ENCODE peak calls at places on chromosomes 2 and 18, in seven cellular contexts. D, O, I, X, L, C and M are unnamed samples.

GRCh38 chr2:191178806-191179514 is 28.2 kb upstream of the STAT4 start:
- DNase-seq in C (no peak), O (peak), X (no peak), D (no peak), I (no peak), L (peak), M (no peak)

GRCh38 chr2:3630631-3631030 is 27.4 kb upstream of the ALLC start:
- DNase-seq in X (no peak), I (no peak), O (no peak), D (no peak), L (no peak), C (no peak), M (no peak)

GRCh38 chr2:206920936-206921335 is 18.4 kb upstream of the CPO start:
- DNase-seq in X (no peak), I (no peak), O (peak), C (no peak), L (no peak), D (no peak), M (no peak)

GRCh38 chr2:102187191-102188150 is 648 bp downstream of the IL1RL2 start:
- DNase-seq in X (peak), C (no peak), D (peak), L (peak), O (peak), I (peak), M (no peak)

GRCh38 chr2:226524381-226524843 is 275.2 kb downstream of the IRS1 start:
- DNase-seq in X (no peak), D (no peak), O (peak), I (no peak), L (peak), C (no peak), M (no peak)

GRCh38 chr2:7825591-7826312 is 856.1 kb upstream of the ID2 start:
- DNase-seq in D (no peak), C (peak), X (peak), L (peak), I (peak), O (peak), M (no peak)

GRCh38 chr2:7685342-7686015 is 768.3 kb downstream of the RNF144A start:
- DNase-seq in L (peak), O (peak), X (no peak), I (no peak), D (no peak), C (no peak), M (no peak)

GRCh38 chr2:27291865-27292264 is 9.6 kb downstream of the TRIM54 start:
- DNase-seq in I (no peak), L (peak), C (no peak), D (no peak), O (no peak), X (no peak), M (no peak)

GRCh38 chr2:25301453-25302352 is 40.0 kb downstream of the DNMT3A start:
- DNase-seq in L (peak), D (no peak), I (peak), C (no peak), X (peak), O (peak), M (no peak)

GRCh38 chr18:74213429-74213828 is 65.1 kb downstream of the TIMM21 start:
- DNase-seq in D (no peak), X (no peak), I (no peak), O (no peak), L (no peak), C (no peak), M (no peak)

GRCh38 chr2:180208841-180209240 is 201.7 kb upstream of the CWC22 start:
- DNase-seq in X (no peak), L (peak), O (peak), D (no peak), I (no peak), C (no peak), M (no peak)

GRCh38 chr2:233006648-233007047 is 6.4 kb downstream of the NGEF start:
- DNase-seq in D (no peak), C (no peak), L (no peak), X (no peak), I (no peak), O (no peak), M (peak)

GRCh38 chr2:215904101-215904500 is 109.2 kb downstream of the MREG start:
- DNase-seq in X (no peak), I (no peak), D (no peak), C (no peak), O (peak), L (peak), M (no peak)

GRCh38 chr2:105796131-105796638 is 51.5 kb downstream of the NCK2 start:
- DNase-seq in X (no peak), L (no peak), O (no peak), D (peak), I (no peak), C (no peak), M (no peak)

GRCh38 chr18:62837011-62837410 is 121.7 kb downstream of the PHLPP1 start:
- DNase-seq in L (no peak), X (no peak), C (no peak), I (no peak), D (no peak), O (no peak), M (no peak)

GRCh38 chr2:2823061-2823753 is 492.1 kb upstream of the MYT1L start:
- DNase-seq in L (peak), X (no peak), C (no peak), O (no peak), D (peak), I (no peak), M (no peak)

GRCh38 chr2:126657636-126658315 is 1.8 kb downstream of the GYPC start:
- DNase-seq in D (no peak), L (peak), C (peak), O (peak), I (peak), X (peak), M (no peak)

GRCh38 chr2:64773461-64774118 is 119.9 kb upstream of the SERTAD2 start:
- DNase-seq in O (no peak), D (no peak), I (no peak), X (no peak), L (no peak), C (no peak), M (no peak)

GRCh38 chr18:45413180-45413836 is 202.0 kb upstream of the SLC14A2 start:
- DNase-seq in O (peak), D (no peak), I (no peak), L (peak), C (no peak), X (no peak), M (no peak)

GRCh38 chr18:77197073-77197472 is 52.6 kb upstream of the GALR1 start:
- DNase-seq in L (no peak), D (no peak), I (no peak), C (no peak), X (no peak), O (no peak), M (no peak)
- TF ChIP-seq CTCF in L (peak), D (no peak), I (no peak), C (peak), X (peak), O (peak), M (peak)

GRCh38 chr2:205721057-205721767 is 38.9 kb downstream of the NRP2 start:
- DNase-seq in C (no peak), L (no peak), D (no peak), X (no peak), I (no peak), O (no peak), M (no peak)
- TF ChIP-seq CTCF in C (peak), L (peak), D (peak), X (peak), I (no peak), O (peak), M (peak)

DNA sequence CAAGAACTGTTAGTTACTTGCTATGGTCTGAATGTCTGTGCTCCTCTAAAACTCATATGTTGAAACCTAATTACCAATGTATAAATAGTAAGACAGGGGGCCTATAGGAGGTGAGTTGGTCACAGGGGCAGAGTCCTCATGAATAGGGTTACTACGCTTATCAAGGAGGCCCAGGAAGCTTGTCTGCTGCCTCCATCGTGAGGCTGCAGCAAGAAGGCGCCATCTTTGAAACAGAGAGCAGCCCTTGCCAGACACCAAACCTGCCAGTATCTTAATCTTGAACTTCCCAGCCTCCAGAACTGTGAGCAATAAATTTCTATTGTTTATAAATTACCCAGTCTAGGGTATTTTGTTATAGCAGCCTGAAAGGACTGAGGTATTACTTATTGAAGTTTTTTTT is 79.1 kb downstream of the TGIF1 start:
- DNase-seq in D (no peak), C (no peak), O (no peak), L (no peak), X (no peak), I (no peak), M (no peak)
- TF ChIP-seq CTCF in D (no peak), C (no peak), O (no peak), L (no peak), X (no peak), I (no peak), M (no peak)

DNA sequence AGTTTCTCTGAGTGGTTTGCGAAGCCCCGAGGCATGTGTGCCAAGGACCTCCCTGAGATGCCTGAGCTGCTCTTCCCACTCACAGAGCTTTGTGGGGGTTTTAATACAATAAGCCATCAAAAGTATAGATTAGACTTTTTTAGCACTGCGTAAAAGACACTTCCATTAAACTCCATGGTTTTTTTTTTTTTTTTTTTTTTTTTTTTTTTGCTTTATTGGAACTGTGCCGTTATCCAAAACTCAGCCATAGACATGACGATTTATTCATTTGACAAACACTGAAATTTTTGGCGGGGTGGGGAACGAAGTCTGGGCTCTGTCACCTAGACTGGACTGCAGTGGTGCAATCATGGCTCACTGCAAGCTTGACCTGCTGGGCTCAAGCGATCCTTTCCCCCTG is 18.4 kb downstream of the NPPC start:
- DNase-seq in X (no peak), I (no peak), D (no peak), C (no peak), L (no peak), O (no peak), M (peak)
- TF ChIP-seq CTCF in X (no peak), I (no peak), D (no peak), C (no peak), L (no peak), O (no peak), M (no peak)

DNA sequence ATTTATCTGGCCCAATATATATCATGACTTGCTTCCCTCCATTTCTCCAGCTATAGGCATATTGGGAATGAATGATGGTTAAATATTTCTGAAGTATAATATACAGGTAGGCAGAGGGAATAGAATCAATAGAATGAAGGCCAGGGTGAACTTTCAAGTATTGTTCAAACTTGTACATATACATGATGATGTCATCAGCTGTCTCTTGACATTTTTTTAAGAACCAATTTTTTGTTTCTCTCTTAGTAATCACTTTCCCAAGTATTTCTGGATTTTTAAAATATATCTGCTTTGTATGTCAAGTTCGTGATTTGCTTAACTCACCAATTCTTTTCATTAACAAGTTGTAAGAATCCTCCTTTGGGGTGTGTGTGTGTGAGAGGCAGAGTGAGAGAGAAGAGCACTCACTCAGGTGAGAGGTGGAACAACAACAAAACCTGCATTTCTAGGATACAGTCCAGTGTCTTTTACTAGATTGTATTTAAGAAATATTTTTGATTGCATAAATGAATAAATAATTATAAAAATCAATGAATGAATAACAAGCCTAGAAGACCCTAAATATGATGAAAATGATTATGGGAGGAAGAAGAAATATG is 1239.1 kb downstream of the LRP1B start:
- DNase-seq in C (no peak), I (no peak), O (no peak), X (no peak), L (no peak), D (no peak), M (no peak)
- TF ChIP-seq CTCF in C (no peak), I (no peak), O (peak), X (no peak), L (no peak), D (peak), M (peak)

GRCh38 chr2:53417385-53417784 is 350.2 kb upstream of the CHAC2 start:
- DNase-seq in O (no peak), D (no peak), I (no peak), L (no peak), C (no peak), X (no peak), M (no peak)

GRCh38 chr2:53424902-53425301 is 342.7 kb upstream of the CHAC2 start:
- DNase-seq in X (peak), L (no peak), C (no peak), D (no peak), O (no peak), I (peak), M (no peak)

DNA sequence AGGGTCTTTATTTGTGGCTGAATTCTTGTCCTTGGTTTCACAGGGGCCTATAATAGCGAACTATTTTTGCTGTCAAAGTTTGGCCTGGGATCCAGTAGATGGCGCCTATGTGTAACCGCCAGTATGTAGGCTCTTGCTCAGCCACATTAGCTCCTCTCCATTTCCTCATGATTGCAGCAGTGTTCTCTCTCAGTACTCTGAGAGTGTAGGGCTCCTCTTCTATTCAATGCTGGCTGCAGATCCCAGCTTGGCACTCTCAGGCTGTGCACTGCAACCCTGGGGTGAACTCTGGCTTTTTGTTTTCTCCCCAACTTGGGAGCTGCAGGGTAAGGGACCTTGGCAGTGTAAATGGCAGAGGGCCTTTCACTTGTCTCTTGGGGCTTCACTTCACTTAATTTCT is 344.6 kb upstream of the CHAC2 start:
- DNase-seq in C (peak), L (peak), X (peak), D (peak), I (peak), O (peak), M (no peak)
- TF ChIP-seq CTCF in C (no peak), L (peak), X (peak), D (peak), I (peak), O (peak), M (peak)